ENCODE peak calls at places on chromosomes 11 and 22, in six cellular contexts. L is SK-N-SH, O is A549, B is HCT116, M is GM23338, N is HL-60. S is an unnamed sample.

GRCh38 chr11:62664405-62665074 is 470 bp downstream of the C11orf98 start:
- DNase-seq in M (peak), L (peak), N (peak), B (no peak), O (no peak), S (no peak)

GRCh38 chr11:9745411-9746211 is 81.7 kb downstream of the SWAP70 start:
- DNase-seq in B (no peak), O (no peak), L (no peak), N (no peak), M (no peak), S (no peak)

GRCh38 chr11:59206635-59207034 is 6.1 kb downstream of the MPEG1 start:
- DNase-seq in O (peak), N (peak), L (peak), M (peak), B (peak), S (no peak)

GRCh38 chr22:49789289-49790141 is 38.2 kb downstream of the BRD1 start:
- DNase-seq in O (no peak), B (no peak), M (no peak), N (peak), L (peak), S (no peak)

GRCh38 chr11:35163707-35164496 is 24.9 kb downstream of the CD44 start:
- DNase-seq in O (no peak), L (no peak), M (peak), B (no peak), N (peak), S (no peak)

GRCh38 chr11:84117394-84117793 is 831.2 kb upstream of the CCDC90B start:
- DNase-seq in O (no peak), N (no peak), L (no peak), B (no peak), M (no peak), S (no peak)

GRCh38 chr11:13030857-13031256 is 21.7 kb downstream of the RASSF10 start:
- DNase-seq in B (no peak), L (peak), M (no peak), N (no peak), O (no peak), S (no peak)

GRCh38 chr11:46381836-46382643 is 571 bp downstream of the MDK start:
- DNase-seq in L (peak), O (no peak), B (no peak), N (no peak), M (peak), S (no peak)

GRCh38 chr11:44421090-44421675 is 111.2 kb upstream of the ALX4 start:
- DNase-seq in N (no peak), L (no peak), M (no peak), O (no peak), B (no peak), S (no peak)

GRCh38 chr11:69892986-69893555 is 73.9 kb upstream of the FGF3 start:
- DNase-seq in O (no peak), N (no peak), L (peak), B (no peak), M (no peak), S (no peak)

GRCh38 chr22:40721266-40721665 is 42.0 kb downstream of the MCHR1 start:
- DNase-seq in L (peak), M (peak), B (no peak), O (no peak), N (no peak), S (no peak)

GRCh38 chr11:83249972-83250593 is 36.1 kb downstream of the CCDC90B start:
- DNase-seq in B (peak), O (peak), N (peak), L (peak), M (peak), S (no peak)

GRCh38 chr11:11540157-11540556 is 81.6 kb downstream of the GALNT18 start:
- DNase-seq in N (no peak), B (no peak), L (no peak), O (no peak), M (no peak), S (no peak)

GRCh38 chr11:43898574-43898973 is 17.9 kb downstream of the ALKBH3 start:
- DNase-seq in O (no peak), M (no peak), L (no peak), B (no peak), N (no peak), S (no peak)

GRCh38 chr22:29369460-29369859 is 18.9 kb downstream of the AP1B1 start:
- DNase-seq in N (peak), M (peak), L (no peak), B (no peak), O (no peak), S (no peak)

GRCh38 chr22:40215266-40215665 is 37.5 kb downstream of the TNRC6B start:
- DNase-seq in N (peak), M (no peak), L (no peak), B (no peak), O (no peak), S (no peak)

GRCh38 chr22:39765029-39765428 is 128.5 kb downstream of the ENTHD1 start:
- DNase-seq in M (peak), O (no peak), B (no peak), N (no peak), L (peak), S (no peak)

GRCh38 chr11:12390687-12391110 is 13.3 kb downstream of the PARVA start:
- DNase-seq in O (no peak), B (no peak), N (no peak), M (no peak), L (no peak), S (no peak)

GRCh38 chr11:77250881-77251640 is 50.4 kb downstream of the GDPD4 start:
- DNase-seq in B (no peak), L (no peak), M (no peak), N (no peak), O (no peak), S (peak)

GRCh38 chr11:4491878-4492606 is 9.6 kb downstream of the OR52K1 start:
- DNase-seq in L (no peak), O (no peak), M (no peak), N (no peak), B (no peak), S (no peak)

GRCh38 chr11:67664696-67665536 is 9.5 kb downstream of the ALDH3B2 start:
- DNase-seq in N (no peak), L (no peak), M (no peak), O (no peak), B (no peak), S (no peak)

GRCh38 chr11:11798586-11799438 is 43.0 kb upstream of the USP47 start:
- DNase-seq in O (peak), L (peak), N (peak), B (peak), M (peak), S (no peak)

GRCh38 chr22:20550057-20550817 is 42.8 kb downstream of the MED15 start:
- DNase-seq in L (no peak), B (no peak), M (no peak), N (no peak), O (no peak), S (no peak)

GRCh38 chr22:23070418-23071162 is at the start of gene GNAZ:
- DNase-seq in N (no peak), O (no peak), L (peak), M (peak), B (no peak), S (no peak)

GRCh38 chr22:23781065-23781464 is 5.7 kb upstream of the SMARCB1 start:
- DNase-seq in M (no peak), O (no peak), B (no peak), N (no peak), L (peak), S (no peak)

DNA sequence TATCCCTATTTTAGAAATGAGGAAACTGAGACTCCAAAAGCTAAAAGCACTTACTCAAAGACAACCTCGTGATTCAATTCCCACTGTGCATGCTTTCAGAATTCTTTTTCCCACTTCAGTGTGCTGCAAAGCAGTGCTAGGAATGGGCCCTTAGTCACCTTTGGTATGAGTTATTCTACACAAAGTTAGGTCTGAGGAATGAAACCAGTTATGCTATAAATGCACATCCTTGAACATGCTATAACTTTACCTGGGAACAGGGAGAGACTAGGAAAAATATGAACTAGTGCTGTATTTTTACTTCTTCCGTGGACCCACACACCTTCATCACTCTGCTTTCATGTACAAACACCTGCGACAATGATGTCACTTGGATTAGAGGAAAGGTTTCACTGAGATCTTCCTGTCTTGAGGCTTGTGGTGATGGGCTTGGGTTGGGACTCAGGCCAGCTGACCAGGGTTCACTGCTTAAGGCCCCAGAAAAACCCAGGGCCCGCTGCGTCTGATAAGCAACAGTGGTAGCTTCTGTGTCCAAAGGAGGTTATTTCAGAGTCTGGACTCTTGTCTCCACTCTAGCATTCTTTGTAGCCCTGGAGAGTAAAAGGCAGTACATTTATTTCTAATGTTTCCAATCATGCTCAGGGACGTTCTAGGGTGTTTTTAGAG is 81.6 kb downstream of the ZC3H12C start:
- DNase-seq in M (no peak), O (no peak), L (no peak), B (no peak), N (no peak), S (no peak)
- H3K4me3 ChIP-seq in M (peak), O (no peak), L (no peak), B (no peak), N (no peak), S (no peak)

GRCh38 chr11:16816358-16817270 is 78.2 kb downstream of the C11orf58 start:
- DNase-seq in M (no peak), B (no peak), O (no peak), L (no peak), N (no peak), S (no peak)

GRCh38 chr11:16814410-16815046 is 76.1 kb downstream of the C11orf58 start:
- DNase-seq in O (no peak), N (peak), M (no peak), L (no peak), B (no peak), S (no peak)

GRCh38 chr11:16817321-16817720 is 78.9 kb downstream of the C11orf58 start:
- DNase-seq in L (no peak), M (no peak), B (no peak), O (no peak), N (peak), S (no peak)

GRCh38 chr11:16813141-16813540 is 74.7 kb downstream of the C11orf58 start:
- DNase-seq in O (no peak), N (peak), L (no peak), M (no peak), B (no peak), S (no peak)

DNA sequence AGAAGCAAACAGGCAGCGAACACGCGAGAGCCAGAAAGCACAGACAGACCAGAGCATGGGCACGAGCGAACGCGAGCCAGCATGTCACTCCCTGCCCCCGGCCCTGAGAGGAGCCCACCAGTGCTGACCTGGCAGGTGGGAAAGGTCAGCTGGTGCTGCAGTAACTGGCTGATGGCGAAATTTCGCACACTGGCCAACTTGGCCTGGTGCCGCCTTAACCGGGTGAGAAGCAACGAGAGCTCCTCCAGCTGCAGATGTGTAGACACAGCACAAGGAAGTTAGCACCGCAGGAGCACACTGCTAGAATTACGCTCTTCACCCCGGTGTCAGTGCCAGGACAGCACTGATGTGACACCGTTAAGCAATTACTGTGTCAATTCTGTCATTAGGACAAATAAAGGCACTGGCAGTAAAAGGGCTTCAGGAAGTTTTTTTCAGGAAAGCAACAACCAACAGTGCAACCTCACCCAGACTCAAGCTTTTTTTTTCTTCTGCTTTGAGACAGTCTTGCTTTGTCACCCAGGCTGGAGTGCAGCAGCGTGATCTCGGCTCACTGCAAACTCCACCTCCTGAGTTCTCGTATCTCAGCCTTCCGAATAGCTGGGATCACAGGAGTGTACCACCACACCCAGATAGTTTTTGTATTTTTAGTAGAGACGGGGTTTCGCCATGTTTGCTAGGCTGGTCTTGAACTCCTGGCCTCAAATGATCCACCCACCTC is 76.8 kb downstream of the C11orf58 start:
- DNase-seq in N (peak), O (no peak), M (no peak), B (no peak), L (no peak), S (no peak)
- TF ChIP-seq REST in N (peak), O (no peak), M (no peak), B (no peak), L (no peak), S (no peak)

DNA sequence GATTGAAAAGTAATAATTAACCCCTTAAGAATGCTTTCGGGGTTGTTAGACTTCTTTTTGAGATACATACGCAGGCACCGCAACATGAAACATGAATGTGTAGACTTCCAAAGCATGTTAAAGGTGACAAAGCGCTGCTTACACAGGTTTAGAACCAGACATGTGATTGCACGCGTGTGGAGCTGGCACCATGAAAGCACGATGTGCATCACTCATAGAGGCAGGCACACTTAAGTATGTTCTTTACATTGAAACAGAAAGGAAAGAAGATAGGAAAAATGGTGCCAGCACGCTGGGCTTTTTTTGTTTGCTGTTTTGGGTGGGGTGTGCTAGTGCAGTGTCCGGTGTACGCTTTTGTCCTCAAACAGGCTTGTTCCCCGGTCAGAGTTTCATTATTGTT is 83.6 kb upstream of the PPARA start:
- DNase-seq in O (no peak), L (no peak), M (no peak), B (no peak), N (no peak), S (no peak)
- H3K4me3 ChIP-seq in O (peak), L (peak), M (no peak), B (peak), N (no peak), S (peak)

GRCh38 chr11:111604392-111605009 is 2.3 kb downstream of the SIK2 start:
- DNase-seq in B (peak), N (peak), L (peak), O (peak), M (peak), S (no peak)
- TF ChIP-seq REST in B (no peak), N (no peak), L (no peak), O (no peak), M (no peak), S (no peak)

DNA sequence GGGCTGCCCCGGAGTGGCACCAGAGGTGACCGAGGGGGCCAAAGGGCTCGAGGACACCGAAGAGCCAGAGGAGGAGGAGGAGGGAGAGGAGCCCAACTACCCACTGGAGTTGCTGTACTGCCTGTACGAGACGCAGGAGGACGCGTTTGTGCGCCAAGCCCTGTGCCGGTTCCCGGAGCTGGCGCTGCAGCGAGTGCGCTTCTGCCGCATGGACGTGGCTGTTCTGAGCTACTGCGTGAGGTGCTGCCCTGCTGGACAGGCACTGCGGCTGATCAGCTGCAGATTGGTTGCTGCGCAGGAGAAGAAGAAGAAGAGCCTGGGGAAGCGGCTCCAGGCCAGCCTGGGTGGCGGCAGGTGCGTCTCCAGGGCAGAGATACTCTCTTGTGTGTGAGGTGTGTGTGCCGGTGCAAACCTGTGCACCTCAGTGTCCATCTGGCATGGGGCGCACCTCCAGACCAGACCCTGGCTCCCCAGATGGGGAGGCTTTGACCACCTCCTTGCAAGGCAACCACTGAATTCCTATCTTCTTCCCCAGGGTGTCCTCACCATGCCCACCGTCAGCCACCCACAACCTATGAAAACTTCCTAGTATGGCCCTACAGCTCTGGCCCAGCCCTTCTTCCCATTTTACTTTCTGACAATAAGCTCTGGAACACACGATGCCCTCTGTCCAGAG is 3.4 kb downstream of the NLRP6 start:
- DNase-seq in N (no peak), O (no peak), M (no peak), B (no peak), L (peak), S (no peak)
- H3K4me3 ChIP-seq in N (no peak), O (no peak), M (no peak), B (no peak), L (no peak), S (no peak)

GRCh38 chr11:8186429-8186828 is 17.6 kb upstream of the RIC3 start:
- DNase-seq in B (no peak), N (no peak), L (no peak), O (no peak), M (no peak), S (no peak)

GRCh38 chr11:8180469-8180868 is 11.6 kb upstream of the RIC3 start:
- DNase-seq in L (no peak), B (no peak), O (no peak), M (peak), N (no peak), S (no peak)

GRCh38 chr11:8178297-8178696 is 9.5 kb upstream of the RIC3 start:
- DNase-seq in N (no peak), L (no peak), O (no peak), B (no peak), M (no peak), S (no peak)

GRCh38 chr11:8183136-8183535 is 14.3 kb upstream of the RIC3 start:
- DNase-seq in B (no peak), N (no peak), O (no peak), L (no peak), M (no peak), S (no peak)
- TF ChIP-seq REST in B (no peak), N (no peak), O (no peak), L (no peak), M (no peak), S (no peak)

GRCh38 chr11:123191939-123192338 is 3.1 kb downstream of the CLMP start:
- DNase-seq in N (no peak), M (no peak), B (no peak), O (no peak), L (no peak), S (no peak)
- H3K4me3 ChIP-seq in N (no peak), M (no peak), B (no peak), O (no peak), L (peak), S (no peak)

GRCh38 chr22:44338906-44339305 is 26.2 kb upstream of the SHISAL1 start:
- DNase-seq in B (no peak), O (no peak), N (no peak), L (no peak), M (no peak), S (no peak)
- TF ChIP-seq REST in B (no peak), O (no peak), N (no peak), L (no peak), M (no peak), S (no peak)

DNA sequence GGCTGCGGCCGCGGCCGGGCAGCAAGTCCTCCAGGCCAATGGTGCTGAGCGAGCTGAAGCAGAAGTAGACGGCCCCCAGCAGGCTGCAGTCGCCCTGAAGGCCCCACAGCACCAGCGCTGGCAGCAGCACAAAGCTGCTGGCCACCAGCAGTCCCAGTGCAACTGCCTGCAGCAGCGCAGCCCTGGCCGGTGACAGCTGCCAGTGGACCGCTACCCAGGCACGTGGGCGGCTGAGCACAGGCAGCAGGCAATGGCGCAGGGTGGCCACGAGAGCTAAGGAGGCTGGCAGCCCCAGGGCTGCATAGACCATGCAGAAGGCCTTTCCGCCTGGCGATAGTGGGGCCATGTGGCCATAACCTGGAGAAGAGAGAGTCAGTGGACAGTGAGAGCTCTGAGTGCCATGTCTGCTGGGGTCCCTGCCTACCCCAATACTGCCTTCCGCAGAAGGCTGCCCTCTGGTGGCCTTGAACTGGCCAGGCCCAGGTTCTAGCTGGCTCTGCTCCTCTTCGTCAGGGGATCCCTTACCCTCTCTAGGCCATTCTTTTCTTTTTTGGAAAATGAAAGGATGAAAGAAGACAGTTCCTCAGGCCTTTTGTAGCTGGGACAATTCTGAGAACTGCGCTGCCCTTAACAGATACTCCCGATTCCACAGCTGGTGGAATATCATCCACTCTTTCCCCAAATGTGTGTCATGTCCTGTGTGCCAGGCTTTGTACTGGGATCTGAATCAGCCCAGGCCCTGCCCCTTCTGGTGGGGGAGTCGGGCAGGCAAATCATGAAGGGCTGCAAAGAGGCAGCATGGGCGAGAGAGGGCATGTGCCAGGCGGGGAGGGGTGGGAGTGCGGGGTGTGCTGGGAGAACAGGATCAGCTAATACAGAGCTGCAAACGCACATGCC is 1.8 kb downstream of the KCNK7 start:
- DNase-seq in B (no peak), M (peak), N (no peak), L (peak), O (no peak), S (no peak)
- H3K4me3 ChIP-seq in B (no peak), M (no peak), N (no peak), L (no peak), O (no peak), S (no peak)

S was measured in Panc1.